ENCODE peak calls at places on chromosomes 1 and 21, in eight cellular contexts. W is IMR-90; P is aorta; C is spleen; R is upper lobe of right lung; O is cardiac muscle cell; K is CD8-positive, alpha-beta memory T cell; S is stomach. X is an unnamed sample. For H3K9me3, the result is how much of the 10 kb centered on the place peaks cover.

GRCh38 chr21:44713846-44714245 is 2.5 kb upstream of the TSPEAR start:
- DNase-seq in C (no peak), O (no peak), K (no peak), R (no peak), S (peak), P (no peak), W (no peak), X (no peak)

GRCh38 chr1:208173749-208174148 is 70.4 kb downstream of the PLXNA2 start:
- DNase-seq in O (no peak), P (no peak), K (no peak), C (no peak), W (no peak), R (no peak), S (no peak), X (no peak)

GRCh38 chr1:61343623-61344257 is 261.4 kb downstream of the NFIA start:
- DNase-seq in K (no peak), O (no peak), R (no peak), P (no peak), C (no peak), W (no peak), S (no peak), X (no peak)

GRCh38 chr1:2875677-2876531 is 74.4 kb upstream of the TTC34 start:
- DNase-seq in C (no peak), S (peak), K (no peak), O (no peak), R (no peak), P (peak), W (no peak), X (no peak)

GRCh38 chr1:171780583-171781166 is 785 bp upstream of the METTL13 start:
- DNase-seq in K (no peak), W (no peak), O (no peak), C (peak), P (no peak), S (no peak), R (no peak), X (no peak)

GRCh38 chr1:158112994-158113758 is 67.5 kb upstream of the CD1D start:
- DNase-seq in K (peak), P (no peak), R (no peak), O (peak), C (peak), W (peak), S (no peak), X (no peak)

GRCh38 chr1:163450986-163451385 is 129.2 kb downstream of the NUF2 start:
- DNase-seq in W (no peak), O (no peak), S (no peak), C (no peak), R (no peak), P (no peak), K (no peak), X (no peak)

GRCh38 chr1:32806910-32807523 is 10.1 kb downstream of the YARS1 start:
- DNase-seq in S (peak), K (no peak), O (peak), C (no peak), W (no peak), R (no peak), P (no peak), X (no peak)

GRCh38 chr1:211327341-211327921 is 798 bp downstream of the TRAF5 start:
- DNase-seq in S (no peak), W (peak), C (peak), O (peak), P (peak), K (peak), R (no peak), X (no peak)

GRCh38 chr1:245609354-245609753 is 454.6 kb downstream of the KIF26B start:
- DNase-seq in K (no peak), C (no peak), R (no peak), P (no peak), O (no peak), W (no peak), S (no peak), X (no peak)

GRCh38 chr1:96756789-96757188 is 35.2 kb downstream of the PTBP2 start:
- DNase-seq in P (no peak), O (peak), K (no peak), C (no peak), W (no peak), S (no peak), R (no peak), X (no peak)

GRCh38 chr1:82485591-82486369 is 685.0 kb downstream of the ADGRL2 start:
- DNase-seq in K (no peak), W (no peak), S (no peak), P (peak), C (no peak), R (no peak), O (peak), X (no peak)

GRCh38 chr1:61157420-61157987 is 75.1 kb downstream of the NFIA start:
- DNase-seq in S (no peak), R (no peak), W (peak), K (no peak), P (no peak), C (no peak), O (peak), X (no peak)

GRCh38 chr1:210437781-210438180 is 109.1 kb downstream of the HHAT start:
- DNase-seq in W (peak), S (no peak), K (no peak), O (no peak), R (no peak), C (no peak), P (no peak), X (no peak)

GRCh38 chr1:60066001-60066400 is 7.6 kb downstream of the C1orf87 start:
- DNase-seq in C (no peak), S (no peak), W (no peak), K (no peak), P (no peak), R (no peak), O (peak), X (no peak)

GRCh38 chr1:2611034-2611501 is 21.7 kb downstream of the MMEL1 start:
- DNase-seq in P (peak), K (no peak), S (peak), W (no peak), C (peak), R (peak), O (peak), X (peak)

GRCh38 chr1:33429846-33430750 is 797 bp downstream of the PHC2 start:
- DNase-seq in O (peak), K (no peak), P (peak), C (peak), S (peak), W (no peak), R (no peak), X (no peak)

GRCh38 chr21:20996421-20997307 is 1.5 kb upstream of the NCAM2 start:
- DNase-seq in O (peak), P (no peak), R (no peak), W (peak), C (no peak), K (no peak), S (no peak), X (no peak)

GRCh38 chr1:2451744-2452582 is 24.1 kb upstream of the PLCH2 start:
- DNase-seq in O (peak), R (no peak), W (peak), K (no peak), P (no peak), S (no peak), C (no peak), X (no peak)

GRCh38 chr1:65890201-65890600 is 97.5 kb downstream of the PDE4B start:
- DNase-seq in P (no peak), C (no peak), W (peak), K (no peak), R (no peak), S (no peak), O (no peak), X (no peak)

GRCh38 chr1:94754101-94754500 is 66.1 kb upstream of the SLC44A3 start:
- DNase-seq in C (no peak), R (no peak), O (peak), P (no peak), S (no peak), W (no peak), K (no peak), X (no peak)

GRCh38 chr1:17831619-17832018 is 76.5 kb downstream of the ACTL8 start:
- DNase-seq in W (peak), C (no peak), O (peak), K (no peak), R (no peak), S (no peak), P (no peak), X (no peak)

GRCh38 chr1:222127526-222128152 is 385.8 kb upstream of the DUSP10 start:
- DNase-seq in R (no peak), K (no peak), O (no peak), C (no peak), P (no peak), S (no peak), W (peak), X (no peak)

GRCh38 chr1:85991261-85991660 is 165.3 kb downstream of the COL24A1 start:
- DNase-seq in C (no peak), R (no peak), K (no peak), P (no peak), S (no peak), W (no peak), O (no peak), X (no peak)

DNA sequence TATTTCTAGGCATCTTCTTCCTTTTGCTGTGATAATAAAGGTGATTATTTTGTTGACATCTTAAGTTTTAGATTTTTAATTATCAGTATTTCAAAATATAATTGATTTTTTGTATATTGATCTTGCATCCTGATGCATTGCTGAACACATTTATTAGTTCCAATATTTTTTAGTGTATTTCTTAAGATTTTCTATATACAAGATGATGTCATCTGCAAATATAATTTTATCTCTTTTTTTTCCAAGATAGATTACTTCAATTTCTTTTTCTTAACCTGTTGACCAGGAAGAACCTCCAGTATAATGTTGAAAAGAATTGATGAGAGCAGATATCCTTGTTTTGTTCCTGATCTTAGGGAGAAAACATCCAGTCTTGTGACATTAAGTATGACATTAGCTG is 54.8 kb upstream of the LRRN2 start:
- DNase-seq in W (no peak), S (no peak), O (no peak), P (no peak), R (no peak), C (no peak), K (no peak), X (no peak)
- H3K9me3 ChIP-seq in W (under half), S (under half), O (under half), P (under half), R (under half), C (under half), K (under half), X (under half)

DNA sequence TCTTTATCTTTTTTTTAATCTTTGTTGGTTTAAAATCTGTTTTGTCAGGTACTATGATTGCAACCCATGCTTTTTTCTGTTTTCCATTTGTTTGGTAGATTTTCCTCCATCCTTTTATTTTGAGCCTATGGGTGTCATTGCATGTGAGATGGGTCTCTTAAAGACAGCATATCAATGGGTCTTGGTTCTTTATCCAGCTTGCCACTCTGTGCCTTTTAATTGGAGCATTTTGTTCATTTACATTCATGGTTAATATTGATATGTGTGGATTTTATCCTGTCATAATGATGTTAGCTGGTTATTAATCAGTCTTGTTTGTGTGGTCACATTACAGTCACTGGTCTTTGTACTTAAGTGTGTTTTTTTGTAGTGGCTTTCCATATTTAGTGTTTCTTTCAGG is 159.9 kb downstream of the CENPF start:
- DNase-seq in S (no peak), K (no peak), O (no peak), R (no peak), W (no peak), P (no peak), C (no peak), X (no peak)
- H3K9me3 ChIP-seq in S (under half), K (under half), O (under half), R (under half), W (under half), P (under half), C (under half), X (under half)

GRCh38 chr21:15751037-15751436 is 21.3 kb downstream of the USP25 start:
- DNase-seq in K (no peak), W (no peak), O (no peak), C (no peak), R (no peak), S (no peak), P (no peak), X (no peak)

GRCh38 chr21:15749045-15749867 is 19.5 kb downstream of the USP25 start:
- DNase-seq in S (no peak), R (no peak), W (peak), C (no peak), O (peak), K (no peak), P (no peak), X (no peak)

GRCh38 chr21:15749868-15750174 is 20.0 kb downstream of the USP25 start:
- DNase-seq in W (peak), K (no peak), P (no peak), C (no peak), O (peak), R (no peak), S (no peak), X (no peak)

GRCh38 chr21:15752763-15753407 is 23.1 kb downstream of the USP25 start:
- DNase-seq in C (no peak), O (no peak), W (no peak), R (no peak), P (no peak), K (no peak), S (no peak), X (no peak)

DNA sequence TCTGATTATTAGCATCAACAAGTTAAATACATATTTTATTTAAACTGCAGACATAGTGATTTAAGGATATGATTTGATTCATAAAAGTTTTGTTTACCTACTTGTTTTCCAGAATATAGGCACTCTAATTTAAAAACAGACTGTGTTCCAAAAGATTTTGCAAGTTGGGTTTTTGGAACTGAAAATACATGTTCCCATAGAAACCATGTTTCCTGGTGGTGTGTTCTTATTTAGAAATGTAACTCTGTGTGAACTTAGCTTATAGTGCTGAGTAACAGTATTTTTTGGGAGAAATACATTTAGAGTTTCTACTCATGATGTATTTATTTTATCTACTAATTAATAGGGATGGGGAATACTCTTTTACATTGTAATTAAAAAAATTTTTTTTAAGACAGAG is 21.8 kb downstream of the USP25 start:
- DNase-seq in C (no peak), W (no peak), S (no peak), R (no peak), K (no peak), P (no peak), O (no peak), X (no peak)
- H3K9me3 ChIP-seq in C (under half), W (under half), S (under half), R (under half), K (under half), P (under half), O (under half), X (under half)

GRCh38 chr21:46063227-46063626 is 34.7 kb upstream of the COL6A2 start:
- DNase-seq in P (no peak), S (no peak), R (no peak), W (no peak), C (no peak), O (no peak), K (no peak), X (no peak)

GRCh38 chr21:46062471-46063211 is 35.3 kb upstream of the COL6A2 start:
- DNase-seq in S (no peak), K (no peak), W (no peak), P (no peak), C (no peak), R (no peak), O (no peak), X (no peak)

GRCh38 chr21:46061063-46061462 is 36.8 kb upstream of the COL6A2 start:
- DNase-seq in P (no peak), R (no peak), O (no peak), C (no peak), K (no peak), S (no peak), W (no peak), X (no peak)

GRCh38 chr21:46060596-46061061 is 37.3 kb upstream of the COL6A2 start:
- DNase-seq in O (peak), P (peak), S (peak), K (no peak), R (peak), W (peak), C (peak), X (no peak)

GRCh38 chr21:46061950-46062349 is 36.0 kb upstream of the COL6A2 start:
- DNase-seq in O (no peak), P (no peak), S (no peak), W (no peak), K (no peak), R (no peak), C (peak), X (no peak)
- H3K9me3 ChIP-seq in O (under half), P (under half), S (under half), W (under half), K (under half), R (under half), C (under half), X (under half)

DNA sequence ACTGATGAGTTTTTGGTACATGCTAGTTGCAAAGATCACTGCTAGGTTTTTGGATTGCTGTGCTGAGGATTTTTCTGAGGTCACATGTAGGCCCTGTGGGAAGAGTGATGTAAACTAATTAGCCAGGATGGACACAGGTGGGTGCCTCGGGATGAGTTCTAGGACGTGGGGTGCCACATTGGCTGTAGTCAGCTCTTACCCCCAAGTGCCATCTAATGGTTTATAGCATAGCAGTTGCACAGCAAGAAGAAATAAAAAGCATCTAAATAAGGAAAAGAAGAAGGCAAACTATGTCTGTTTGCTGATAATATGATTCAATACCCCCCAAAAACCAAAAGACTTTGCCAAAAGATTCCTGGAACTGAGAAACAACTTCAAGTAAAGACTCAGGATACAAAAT is 9.8 kb upstream of the OR2T1 start:
- DNase-seq in O (no peak), P (no peak), C (no peak), R (no peak), S (no peak), W (no peak), K (no peak), X (no peak)
- H3K9me3 ChIP-seq in O (under half), P (under half), C (under half), R (under half), S (under half), W (under half), K (under half), X (under half)

GRCh38 chr21:39542736-39543135 is 70.0 kb upstream of the B3GALT5 start:
- DNase-seq in C (no peak), R (no peak), W (no peak), S (no peak), P (no peak), K (no peak), O (no peak), X (no peak)
- H3K9me3 ChIP-seq in C (under half), R (under half), W (under half), S (under half), P (under half), K (under half), O (under half), X (under half)